ENCODE peak calls at places on chromosomes 7 and 10, in six cellular contexts. M is T-helper 17 cell, S is posterior cingulate gyrus, B is NCI-H1436, F is GM13977, K is smooth muscle cell of the brain vasculature. H is an unnamed sample.

GRCh38 chr7:70614237-70614984 is 517.5 kb upstream of the GALNT17 start:
- DNase-seq in S (peak), B (peak), K (peak), M (no peak), F (no peak), H (no peak)

GRCh38 chr7:31129067-31129466 is 77.0 kb downstream of the ADCYAP1R1 start:
- DNase-seq in M (no peak), S (no peak), K (no peak), F (no peak), B (peak), H (no peak)

GRCh38 chr10:51773681-51774080 is 74.3 kb upstream of the CSTF2T start:
- DNase-seq in K (no peak), B (no peak), F (no peak), M (no peak), S (no peak), H (no peak)

GRCh38 chr10:83917519-83918506 is 221.5 kb upstream of the GHITM start:
- DNase-seq in F (peak), M (no peak), K (no peak), B (no peak), S (peak), H (peak)

GRCh38 chr7:107594961-107595737 is 15.1 kb downstream of the BCAP29 start:
- DNase-seq in S (no peak), F (no peak), K (no peak), M (no peak), B (no peak), H (no peak)

GRCh38 chr7:130888017-130888371 is 154.0 kb upstream of the KLF14 start:
- DNase-seq in B (no peak), K (no peak), F (no peak), S (no peak), M (no peak), H (no peak)

GRCh38 chr10:126432507-126432906 is 44.2 kb upstream of the ADAM12 start:
- DNase-seq in K (no peak), M (no peak), B (no peak), F (no peak), S (peak), H (no peak)

GRCh38 chr10:95841711-95842498 is 65.9 kb upstream of the CC2D2B start:
- DNase-seq in M (peak), B (peak), F (peak), S (no peak), K (peak), H (peak)

GRCh38 chr7:151115836-151116418 is 29.7 kb downstream of the AGAP3 start:
- DNase-seq in F (no peak), K (no peak), S (peak), B (no peak), M (no peak), H (no peak)

GRCh38 chr7:66052447-66052846 is 23.2 kb upstream of the ASL start:
- DNase-seq in S (peak), K (no peak), F (no peak), M (no peak), B (no peak), H (no peak)

GRCh38 chr7:95534796-95535195 is 49.1 kb downstream of the ASB4 start:
- DNase-seq in B (no peak), M (no peak), K (no peak), F (no peak), S (no peak), H (no peak)

GRCh38 chr7:28435152-28435551 is 22.8 kb downstream of the CREB5 start:
- DNase-seq in B (no peak), S (no peak), M (no peak), F (no peak), K (no peak), H (no peak)

GRCh38 chr10:30493609-30494530 is 59.9 kb downstream of the MAP3K8 start:
- DNase-seq in S (no peak), M (no peak), K (no peak), F (peak), B (no peak), H (no peak)

GRCh38 chr10:131173484-131174210 is 137.9 kb downstream of the TCERG1L start:
- DNase-seq in M (no peak), F (no peak), K (no peak), B (no peak), S (no peak), H (no peak)

GRCh38 chr10:24289235-24289634 is 80.3 kb downstream of the KIAA1217 start:
- DNase-seq in S (no peak), K (no peak), B (no peak), M (no peak), F (no peak), H (no peak)

GRCh38 chr10:63763744-63764143 is 242.5 kb downstream of the REEP3 start:
- DNase-seq in S (no peak), B (no peak), K (no peak), F (no peak), M (no peak), H (no peak)

GRCh38 chr7:125059861-125060456 is 130.3 kb upstream of the POT1 start:
- DNase-seq in K (no peak), F (peak), B (no peak), M (no peak), S (no peak), H (no peak)

GRCh38 chr10:33735463-33735862 is 401.0 kb upstream of the NRP1 start:
- DNase-seq in F (no peak), M (no peak), S (no peak), K (no peak), B (no peak), H (no peak)

GRCh38 chr7:17186745-17187144 is 111.7 kb upstream of the AHR start:
- DNase-seq in S (no peak), B (no peak), M (no peak), F (no peak), K (no peak), H (no peak)

GRCh38 chr7:41445432-41445831 is 257.5 kb downstream of the INHBA start:
- DNase-seq in F (no peak), B (no peak), K (no peak), M (no peak), S (no peak), H (no peak)

GRCh38 chr7:157575777-157576176 is 239.0 kb downstream of the DNAJB6 start:
- DNase-seq in S (no peak), B (no peak), F (no peak), M (no peak), K (no peak), H (no peak)

GRCh38 chr10:71771204-71771603 is 2.1 kb downstream of the VSIR start:
- DNase-seq in M (no peak), B (no peak), S (no peak), K (no peak), F (no peak), H (no peak)

GRCh38 chr7:115230882-115231508 is 309.1 kb downstream of the MDFIC start:
- DNase-seq in K (peak), M (no peak), F (no peak), S (no peak), B (peak), H (no peak)

GRCh38 chr10:31723074-31723750 is 205.4 kb downstream of the ARHGAP12 start:
- DNase-seq in B (no peak), K (no peak), M (no peak), F (no peak), S (no peak), H (no peak)

GRCh38 chr10:5640036-5640435 is 26.4 kb downstream of the ASB13 start:
- DNase-seq in M (no peak), S (peak), B (no peak), F (no peak), K (no peak), H (no peak)

GRCh38 chr7:131066635-131067034 is 261.0 kb upstream of the MKLN1 start:
- DNase-seq in M (no peak), B (no peak), S (no peak), F (no peak), K (no peak), H (no peak)

GRCh38 chr7:98242934-98243333 is 9.1 kb downstream of the TECPR1 start:
- DNase-seq in F (no peak), B (no peak), M (no peak), S (no peak), K (no peak), H (no peak)

GRCh38 chr10:71266147-71266917 is 52.7 kb upstream of the SLC29A3 start:
- DNase-seq in B (peak), F (no peak), K (no peak), M (no peak), S (peak), H (no peak)

GRCh38 chr10:14382022-14382421 is 51.3 kb upstream of the FRMD4A start:
- DNase-seq in B (no peak), M (peak), S (peak), F (no peak), K (peak), H (no peak)